ENCODE peak calls at places on chromosomes 5 and 9, in ten cellular contexts. K is dorsolateral prefrontal cortex, Y is left cardiac atrium, J is breast epithelium, X is Daoy, U is smooth muscle cell of the brain vasculature, O is H7, I is posterior vena cava, E is body of pancreas, F is NCI-H345. Z is an unnamed sample.
A peak's percentile ranks its signal among the peaks of the same experiment; 100 is the strongest.

GRCh38 chr9:83965350-83966208 is 14.4 kb downstream of the HNRNPK start:
- DNase-seq in U (no peak), Y (no peak), O (no peak), I (no peak), J (no peak), F (no peak), X (peak; percentile 13), E (no peak), K (no peak), Z (no peak)

GRCh38 chr9:17906204-17906840 is 327.5 kb downstream of the SH3GL2 start:
- DNase-seq in F (peak; percentile 52), X (no peak), Y (peak; percentile 45), J (no peak), K (no peak), I (no peak), E (no peak), O (peak; percentile 77), U (no peak), Z (no peak)

GRCh38 chr9:89024727-89025126 is 33.5 kb downstream of the S1PR3 start:
- DNase-seq in K (no peak), J (no peak), E (no peak), I (no peak), O (no peak), Y (no peak), U (no peak), F (no peak), X (no peak), Z (no peak)

GRCh38 chr5:82272957-82273356 is 5.2 kb downstream of the RPS23 start:
- DNase-seq in K (no peak), F (no peak), U (no peak), O (no peak), E (no peak), X (peak; percentile 11), I (no peak), J (no peak), Y (no peak), Z (no peak)

GRCh38 chr5:174570662-174571061 is 153.7 kb upstream of the MSX2 start:
- DNase-seq in X (no peak), K (no peak), Y (no peak), U (no peak), E (no peak), F (no peak), J (no peak), O (no peak), I (no peak), Z (no peak)

GRCh38 chr5:53616939-53617549 is 56.6 kb downstream of the NDUFS4 start:
- DNase-seq in E (no peak), K (no peak), X (no peak), U (no peak), Y (no peak), I (no peak), J (no peak), O (no peak), F (no peak), Z (no peak)

GRCh38 chr5:147404706-147405105 is 105.2 kb downstream of the DPYSL3 start:
- DNase-seq in X (no peak), U (no peak), K (no peak), I (no peak), O (no peak), J (no peak), E (no peak), Y (no peak), F (no peak), Z (no peak)

GRCh38 chr9:135330307-135330631 is 149.3 kb upstream of the PPP1R26 start:
- DNase-seq in K (no peak), X (no peak), I (no peak), U (no peak), E (no peak), J (no peak), Y (no peak), O (peak; percentile 29), F (no peak), Z (no peak)

GRCh38 chr9:16150938-16151650 is 598.3 kb downstream of the CCDC171 start:
- DNase-seq in U (no peak), E (no peak), O (no peak), Y (no peak), X (no peak), F (no peak), I (no peak), J (no peak), K (no peak), Z (no peak)

GRCh38 chr5:107517185-107517868 is 153.4 kb downstream of the EFNA5 start:
- DNase-seq in Y (no peak), F (no peak), I (no peak), E (no peak), J (no peak), U (no peak), X (no peak), O (no peak), K (no peak), Z (no peak)

GRCh38 chr5:139470821-139471300 is at the start of gene SMIM33:
- DNase-seq in E (no peak), Y (no peak), F (no peak), K (no peak), X (no peak), O (no peak), U (no peak), I (no peak), J (no peak), Z (no peak)

GRCh38 chr5:7320641-7321170 is 75.2 kb upstream of the ADCY2 start:
- DNase-seq in O (no peak), Y (no peak), J (no peak), I (no peak), F (no peak), U (no peak), K (no peak), E (no peak), X (no peak), Z (no peak)

GRCh38 chr9:129027685-129028191 is 393 bp downstream of the SH3GLB2 start:
- DNase-seq in I (no peak), K (no peak), X (no peak), F (peak; percentile 86), O (no peak), Y (no peak), J (no peak), U (no peak), E (peak; percentile 75), Z (no peak)

GRCh38 chr5:97037819-97038218 is 101.9 kb downstream of the LNPEP start:
- DNase-seq in U (no peak), E (no peak), F (peak; percentile 5), Y (no peak), O (no peak), I (no peak), X (no peak), K (no peak), J (no peak), Z (no peak)

GRCh38 chr5:167982-168660 is 23.2 kb upstream of the LRRC14B start:
- DNase-seq in U (peak; percentile 94), F (no peak), X (peak; percentile 93), J (no peak), K (no peak), I (peak; percentile 67), E (no peak), Y (peak; percentile 21), O (peak; percentile 54), Z (no peak)

GRCh38 chr9:21504113-21504512 is 22.0 kb upstream of the IFNE start:
- DNase-seq in X (no peak), F (no peak), Y (no peak), E (no peak), O (no peak), J (no peak), K (no peak), I (no peak), U (no peak), Z (no peak)

GRCh38 chr9:36725777-36726356 is 153.2 kb downstream of the MELK start:
- DNase-seq in X (peak; percentile 25), U (no peak), O (peak; percentile 70), K (no peak), E (no peak), Y (no peak), I (no peak), F (no peak), J (no peak), Z (no peak)

GRCh38 chr5:165508286-165508685 is 2002.9 kb downstream of the MAT2B start:
- DNase-seq in J (no peak), O (no peak), K (no peak), X (no peak), Y (no peak), U (no peak), I (no peak), E (no peak), F (no peak), Z (no peak)

GRCh38 chr9:115411993-115412452 is 294.1 kb upstream of the TNC start:
- DNase-seq in U (no peak), E (peak; percentile 3), O (no peak), K (no peak), I (no peak), F (no peak), X (no peak), Y (no peak), J (no peak), Z (no peak)

GRCh38 chr5:62576570-62577172 is 1.9 kb upstream of the LRRC70 start:
- DNase-seq in E (no peak), I (no peak), U (no peak), Y (no peak), F (no peak), O (no peak), J (no peak), X (no peak), K (no peak), Z (no peak)

GRCh38 chr5:52481216-52481615 is 306.5 kb upstream of the ITGA1 start:
- DNase-seq in Y (no peak), K (no peak), J (no peak), I (no peak), X (no peak), O (no peak), F (no peak), E (no peak), U (no peak), Z (no peak)

GRCh38 chr9:126683698-126684044 is 69.9 kb downstream of the LMX1B start:
- DNase-seq in O (no peak), F (no peak), Y (no peak), E (no peak), I (no peak), X (no peak), U (no peak), J (no peak), K (no peak), Z (no peak)

GRCh38 chr9:93896496-93897033 is 58.6 kb downstream of the BARX1 start:
- DNase-seq in U (no peak), K (peak; percentile 12), O (no peak), I (peak; percentile 75), X (no peak), E (no peak), Y (peak; percentile 11), F (no peak), J (peak; percentile 17), Z (no peak)

GRCh38 chr9:110048976-110049698 is 158.8 kb downstream of the C9orf152 start:
- DNase-seq in F (peak; percentile 67), X (peak; percentile 61), K (no peak), E (no peak), J (no peak), O (peak; percentile 54), Y (peak; percentile 38), I (peak; percentile 81), U (no peak), Z (no peak)

Z was measured in LNCaP clone FGC.